ENCODE peak calls at places on chromosome 22, in six cellular contexts. E is pancreas; U is endothelial cell of umbilical vein; C is activated naive CD4-positive, alpha-beta T cell treated with anti-CD3 and anti-CD28 coated beads, Interleukin-2, amount 10 ng/mL, durations not matched to agents 7 days and 5 days; B is SJSA1; J is activated CD4-positive, alpha-beta T cell treated with anti-CD3 and anti-CD28 coated beads for 48 hours. K is an unnamed sample.

GRCh38 chr22:49396817-49397216 is 430.9 kb downstream of the BRD1 start:
- DNase-seq in E (no peak), U (no peak), C (no peak), B (no peak), J (no peak), K (no peak)

GRCh38 chr22:23197836-23198235 is 17.5 kb downstream of the BCR start:
- DNase-seq in E (no peak), U (no peak), C (no peak), B (no peak), J (no peak), K (no peak)

GRCh38 chr22:29689872-29690213 is 30.0 kb upstream of the CABP7 start:
- DNase-seq in E (peak), U (peak), C (peak), B (no peak), J (peak), K (peak)

GRCh38 chr22:35629406-35630234 is 12.5 kb upstream of the MB start:
- DNase-seq in E (no peak), U (peak), C (peak), B (peak), J (peak), K (peak)

GRCh38 chr22:45424241-45424731 is 10.8 kb downstream of the RIBC2 start:
- DNase-seq in E (no peak), U (no peak), C (no peak), B (peak), J (no peak), K (no peak)

GRCh38 chr22:26485013-26485412 is 1.3 kb downstream of the SRRD start:
- DNase-seq in E (no peak), U (no peak), C (no peak), B (no peak), J (no peak), K (no peak)

GRCh38 chr22:45246060-45246985 is 5.6 kb upstream of the KIAA0930 start:
- DNase-seq in E (no peak), U (peak), C (no peak), B (peak), J (no peak), K (no peak)

GRCh38 chr22:24441406-24442351 is 14.3 kb downstream of the ADORA2A start:
- DNase-seq in E (no peak), U (no peak), C (no peak), B (no peak), J (no peak), K (no peak)

GRCh38 chr22:50157976-50158375 is 12.6 kb upstream of the PANX2 start:
- DNase-seq in E (no peak), U (no peak), C (no peak), B (no peak), J (no peak), K (no peak)

GRCh38 chr22:31082606-31083376 is 1.7 kb downstream of the SMTN start:
- DNase-seq in E (no peak), U (peak), C (peak), B (no peak), J (peak), K (peak)

GRCh38 chr22:24950272-24950902 is 2.1 kb upstream of the KIAA1671 start:
- DNase-seq in E (no peak), U (no peak), C (no peak), B (no peak), J (no peak), K (no peak)

GRCh38 chr22:41479671-41480396 is 10.9 kb downstream of the ACO2 start:
- DNase-seq in E (no peak), U (no peak), C (no peak), B (peak), J (no peak), K (no peak)

GRCh38 chr22:49096476-49096875 is 731.2 kb downstream of the BRD1 start:
- DNase-seq in E (no peak), U (no peak), C (no peak), B (no peak), J (no peak), K (no peak)

GRCh38 chr22:48871176-48871840 is 956.4 kb downstream of the BRD1 start:
- DNase-seq in E (peak), U (no peak), C (no peak), B (no peak), J (no peak), K (no peak)

GRCh38 chr22:39898997-39899396 is 1.9 kb upstream of the GRAP2 start:
- DNase-seq in E (no peak), U (no peak), C (no peak), B (no peak), J (no peak), K (no peak)

GRCh38 chr22:19218541-19219233 is 40.2 kb upstream of the SLC25A1 start:
- DNase-seq in E (no peak), U (no peak), C (no peak), B (no peak), J (no peak), K (no peak)

GRCh38 chr22:36467946-36468345 is 13.5 kb downstream of the TXN2 start:
- DNase-seq in E (no peak), U (peak), C (no peak), B (peak), J (peak), K (no peak)

GRCh38 chr22:20257474-20258299 is 10.4 kb downstream of the RTN4R start:
- DNase-seq in E (no peak), U (no peak), C (no peak), B (no peak), J (no peak), K (no peak)